ENCODE peak calls at places on chromosomes 16 and 17, in ten cellular contexts. One of them, this sample, is unnamed.

GRCh38 chr16:87423429-87423828 is 31.3 kb downstream of the MAP1LC3B start:
- DNase-seq in effector memory CD4-positive, alpha-beta T cell: no peak
- DNase-seq in effector CD4-positive, alpha-beta T cell: no peak
- DNase-seq in NCI-H1092: no peak
- DNase-seq in heart left ventricle: no peak
- DNase-seq in NCI-H748 treated with DMSO at 0.1 percent for 48 hours: no peak
- DNase-seq in GM04504: no peak
- DNase-seq in tibial nerve: no peak
- DNase-seq in brain pericyte: no peak
- DNase-seq in T-helper 17 cell: no peak
- DNase-seq in this sample: no peak

GRCh38 chr16:26316683-26317464 is 625.1 kb downstream of the HS3ST4 start:
- DNase-seq in effector memory CD4-positive, alpha-beta T cell: no peak
- DNase-seq in effector CD4-positive, alpha-beta T cell: no peak
- DNase-seq in NCI-H1092: no peak
- DNase-seq in heart left ventricle: no peak
- DNase-seq in NCI-H748 treated with DMSO at 0.1 percent for 48 hours: no peak
- DNase-seq in GM04504: no peak
- DNase-seq in tibial nerve: no peak
- DNase-seq in brain pericyte: no peak
- DNase-seq in T-helper 17 cell: no peak
- DNase-seq in this sample: no peak

GRCh38 chr17:44854201-44854600 is 6.5 kb downstream of the HIGD1B start:
- DNase-seq in effector memory CD4-positive, alpha-beta T cell: no peak
- DNase-seq in effector CD4-positive, alpha-beta T cell: no peak
- DNase-seq in NCI-H1092: no peak
- DNase-seq in heart left ventricle: peak; percentile 6
- DNase-seq in NCI-H748 treated with DMSO at 0.1 percent for 48 hours: no peak
- DNase-seq in GM04504: no peak
- DNase-seq in tibial nerve: no peak
- DNase-seq in brain pericyte: no peak
- DNase-seq in T-helper 17 cell: no peak
- DNase-seq in this sample: no peak

GRCh38 chr17:78234261-78234865 is 2.9 kb downstream of the TMEM235 start:
- DNase-seq in effector memory CD4-positive, alpha-beta T cell: no peak
- DNase-seq in effector CD4-positive, alpha-beta T cell: no peak
- DNase-seq in NCI-H1092: no peak
- DNase-seq in heart left ventricle: no peak
- DNase-seq in NCI-H748 treated with DMSO at 0.1 percent for 48 hours: no peak
- DNase-seq in GM04504: no peak
- DNase-seq in tibial nerve: no peak
- DNase-seq in brain pericyte: no peak
- DNase-seq in T-helper 17 cell: no peak
- DNase-seq in this sample: no peak

GRCh38 chr16:82655315-82655714 is 28.5 kb downstream of the CDH13 start:
- DNase-seq in effector memory CD4-positive, alpha-beta T cell: peak; percentile 70
- DNase-seq in effector CD4-positive, alpha-beta T cell: peak; percentile 62
- DNase-seq in NCI-H1092: no peak
- DNase-seq in heart left ventricle: peak; percentile 48
- DNase-seq in NCI-H748 treated with DMSO at 0.1 percent for 48 hours: no peak
- DNase-seq in GM04504: peak; percentile 84
- DNase-seq in tibial nerve: no peak
- DNase-seq in brain pericyte: no peak
- DNase-seq in T-helper 17 cell: peak; percentile 72
- DNase-seq in this sample: no peak

GRCh38 chr17:63275968-63276349 is 170.1 kb downstream of the CYB561 start:
- DNase-seq in effector memory CD4-positive, alpha-beta T cell: no peak
- DNase-seq in effector CD4-positive, alpha-beta T cell: no peak
- DNase-seq in NCI-H1092: no peak
- DNase-seq in heart left ventricle: no peak
- DNase-seq in NCI-H748 treated with DMSO at 0.1 percent for 48 hours: no peak
- DNase-seq in GM04504: peak; percentile 28
- DNase-seq in tibial nerve: no peak
- DNase-seq in brain pericyte: no peak
- DNase-seq in T-helper 17 cell: no peak
- DNase-seq in this sample: no peak

GRCh38 chr17:79330696-79331095 is 256.1 kb downstream of the ENGASE start:
- DNase-seq in effector memory CD4-positive, alpha-beta T cell: no peak
- DNase-seq in effector CD4-positive, alpha-beta T cell: no peak
- DNase-seq in NCI-H1092: no peak
- DNase-seq in heart left ventricle: no peak
- DNase-seq in NCI-H748 treated with DMSO at 0.1 percent for 48 hours: no peak
- DNase-seq in GM04504: no peak
- DNase-seq in tibial nerve: no peak
- DNase-seq in brain pericyte: no peak
- DNase-seq in T-helper 17 cell: no peak
- DNase-seq in this sample: no peak

GRCh38 chr16:27922433-27922832 is 141.1 kb downstream of the GSG1L start:
- DNase-seq in effector memory CD4-positive, alpha-beta T cell: no peak
- DNase-seq in effector CD4-positive, alpha-beta T cell: no peak
- DNase-seq in NCI-H1092: no peak
- DNase-seq in heart left ventricle: no peak
- DNase-seq in NCI-H748 treated with DMSO at 0.1 percent for 48 hours: no peak
- DNase-seq in GM04504: no peak
- DNase-seq in tibial nerve: no peak
- DNase-seq in brain pericyte: no peak
- DNase-seq in T-helper 17 cell: no peak
- DNase-seq in this sample: no peak

GRCh38 chr17:8375738-8376259 is 705 bp downstream of the KRABD2 start:
- DNase-seq in effector memory CD4-positive, alpha-beta T cell: no peak
- DNase-seq in effector CD4-positive, alpha-beta T cell: no peak
- DNase-seq in NCI-H1092: no peak
- DNase-seq in heart left ventricle: no peak
- DNase-seq in NCI-H748 treated with DMSO at 0.1 percent for 48 hours: peak; percentile 50
- DNase-seq in GM04504: no peak
- DNase-seq in tibial nerve: no peak
- DNase-seq in brain pericyte: no peak
- DNase-seq in T-helper 17 cell: no peak
- DNase-seq in this sample: no peak

GRCh38 chr17:13797863-13798262 is 196.1 kb upstream of the HS3ST3A1 start:
- DNase-seq in effector memory CD4-positive, alpha-beta T cell: no peak
- DNase-seq in effector CD4-positive, alpha-beta T cell: no peak
- DNase-seq in NCI-H1092: no peak
- DNase-seq in heart left ventricle: no peak
- DNase-seq in NCI-H748 treated with DMSO at 0.1 percent for 48 hours: no peak
- DNase-seq in GM04504: no peak
- DNase-seq in tibial nerve: no peak
- DNase-seq in brain pericyte: no peak
- DNase-seq in T-helper 17 cell: no peak
- DNase-seq in this sample: no peak

GRCh38 chr16:12311887-12312286 is 335.4 kb downstream of the SNX29 start:
- DNase-seq in effector memory CD4-positive, alpha-beta T cell: no peak
- DNase-seq in effector CD4-positive, alpha-beta T cell: no peak
- DNase-seq in NCI-H1092: no peak
- DNase-seq in heart left ventricle: no peak
- DNase-seq in NCI-H748 treated with DMSO at 0.1 percent for 48 hours: no peak
- DNase-seq in GM04504: no peak
- DNase-seq in tibial nerve: no peak
- DNase-seq in brain pericyte: no peak
- DNase-seq in T-helper 17 cell: no peak
- DNase-seq in this sample: no peak

GRCh38 chr17:40622509-40622928 is 25.1 kb downstream of the SMARCE1 start:
- DNase-seq in effector memory CD4-positive, alpha-beta T cell: no peak
- DNase-seq in effector CD4-positive, alpha-beta T cell: no peak
- DNase-seq in NCI-H1092: no peak
- DNase-seq in heart left ventricle: no peak
- DNase-seq in NCI-H748 treated with DMSO at 0.1 percent for 48 hours: no peak
- DNase-seq in GM04504: no peak
- DNase-seq in tibial nerve: no peak
- DNase-seq in brain pericyte: no peak
- DNase-seq in T-helper 17 cell: no peak
- DNase-seq in this sample: no peak

GRCh38 chr16:1980026-1980769 is 1.1 kb downstream of the NOXO1 start:
- DNase-seq in effector memory CD4-positive, alpha-beta T cell: no peak
- DNase-seq in effector CD4-positive, alpha-beta T cell: no peak
- DNase-seq in NCI-H1092: no peak
- DNase-seq in heart left ventricle: no peak
- DNase-seq in NCI-H748 treated with DMSO at 0.1 percent for 48 hours: no peak
- DNase-seq in GM04504: no peak
- DNase-seq in tibial nerve: no peak
- DNase-seq in brain pericyte: no peak
- DNase-seq in T-helper 17 cell: no peak
- DNase-seq in this sample: no peak

GRCh38 chr17:39671651-39672521 is 3.6 kb downstream of the PNMT start:
- DNase-seq in effector memory CD4-positive, alpha-beta T cell: no peak
- DNase-seq in effector CD4-positive, alpha-beta T cell: no peak
- DNase-seq in NCI-H1092: peak; percentile 14
- DNase-seq in heart left ventricle: peak; percentile 82
- DNase-seq in NCI-H748 treated with DMSO at 0.1 percent for 48 hours: no peak
- DNase-seq in GM04504: no peak
- DNase-seq in tibial nerve: no peak
- DNase-seq in brain pericyte: no peak
- DNase-seq in T-helper 17 cell: no peak
- DNase-seq in this sample: peak; percentile 39

GRCh38 chr17:57284984-57285646 is 28.8 kb downstream of the MSI2 start:
- DNase-seq in effector memory CD4-positive, alpha-beta T cell: no peak
- DNase-seq in effector CD4-positive, alpha-beta T cell: no peak
- DNase-seq in NCI-H1092: no peak
- DNase-seq in heart left ventricle: no peak
- DNase-seq in NCI-H748 treated with DMSO at 0.1 percent for 48 hours: no peak
- DNase-seq in GM04504: no peak
- DNase-seq in tibial nerve: no peak
- DNase-seq in brain pericyte: no peak
- DNase-seq in T-helper 17 cell: no peak
- DNase-seq in this sample: no peak